ENCODE peak calls at places on chromosomes 11 and 22, in nine cellular contexts. S is NCI-H1417; D is ELR; X is RPMI8226; U is activated naive CD4-positive, alpha-beta T cell; A is breast epithelium; N is amygdala; R is foreskin fibroblast; Q is neural crest cell. I is an unnamed sample.

GRCh38 chr22:19800761-19801244 is 40.2 kb downstream of the TBX1 start:
- DNase-seq in S (no peak), D (peak; percentile 64), X (no peak), U (no peak), A (no peak), N (no peak), R (no peak), Q (peak; percentile 20), I (peak; percentile 38)

GRCh38 chr11:100512475-100512874 is 174.6 kb upstream of the ARHGAP42 start:
- DNase-seq in S (peak; percentile 92), D (no peak), X (no peak), U (no peak), A (no peak), N (no peak), R (no peak), Q (no peak), I (no peak)

GRCh38 chr11:111586305-111586915 is 15.8 kb upstream of the SIK2 start:
- DNase-seq in S (peak; percentile 79), D (peak; percentile 74), X (peak; percentile 76), U (no peak), A (no peak), N (no peak), R (no peak), Q (peak; percentile 18), I (peak; percentile 35)

GRCh38 chr11:2698386-2699184 is 1.2 kb downstream of the KCNQ1OT1 start:
- DNase-seq in S (peak; percentile 55), D (peak; percentile 39), X (no peak), U (no peak), A (peak; percentile 43), N (no peak), R (no peak), Q (no peak), I (no peak)

GRCh38 chr11:12502950-12503579 is 125.7 kb downstream of the PARVA start:
- DNase-seq in S (no peak), D (no peak), X (no peak), U (no peak), A (no peak), N (no peak), R (no peak), Q (no peak), I (peak; percentile 26)

GRCh38 chr11:74639533-74639932 is 47.2 kb downstream of the POLD3 start:
- DNase-seq in S (no peak), D (no peak), X (no peak), U (no peak), A (no peak), N (no peak), R (no peak), Q (no peak), I (no peak)

GRCh38 chr11:124276081-124276480 is 19.9 kb downstream of the OR8G5 start:
- DNase-seq in S (no peak), D (peak; percentile 95), X (no peak), U (no peak), A (no peak), N (no peak), R (peak; percentile 49), Q (no peak), I (no peak)

GRCh38 chr22:48084041-48084748 is 1321.7 kb downstream of the TBC1D22A start:
- DNase-seq in S (no peak), D (no peak), X (peak; percentile 71), U (no peak), A (no peak), N (no peak), R (no peak), Q (no peak), I (no peak)

GRCh38 chr11:6656936-6657335 is 1.3 kb upstream of the DCHS1 start:
- DNase-seq in S (no peak), D (no peak), X (no peak), U (no peak), A (no peak), N (no peak), R (no peak), Q (no peak), I (no peak)

GRCh38 chr11:64918056-64918455 is 1.0 kb upstream of the ATG2A start:
- DNase-seq in S (peak; percentile 51), D (peak; percentile 63), X (peak; percentile 60), U (no peak), A (no peak), N (peak; percentile 14), R (peak; percentile 50), Q (no peak), I (peak; percentile 33)

GRCh38 chr11:61056981-61057380 is 45.3 kb upstream of the CD5 start:
- DNase-seq in S (no peak), D (no peak), X (no peak), U (no peak), A (no peak), N (no peak), R (no peak), Q (no peak), I (no peak)

GRCh38 chr11:76747428-76747979 is 35.7 kb upstream of the TSKU start:
- DNase-seq in S (no peak), D (no peak), X (no peak), U (no peak), A (no peak), N (no peak), R (no peak), Q (no peak), I (no peak)

GRCh38 chr22:23012081-23012622 is 58.2 kb upstream of the GNAZ start:
- DNase-seq in S (no peak), D (no peak), X (no peak), U (no peak), A (no peak), N (no peak), R (no peak), Q (no peak), I (no peak)

GRCh38 chr22:49353185-49353584 is 474.5 kb downstream of the BRD1 start:
- DNase-seq in S (no peak), D (no peak), X (no peak), U (no peak), A (no peak), N (no peak), R (no peak), Q (no peak), I (no peak)

GRCh38 chr11:65506770-65507485 is 8.1 kb downstream of the MALAT1 start:
- DNase-seq in S (peak; percentile 86), D (peak; percentile 75), X (peak; percentile 79), U (no peak), A (no peak), N (peak; percentile 88), R (peak; percentile 84), Q (peak; percentile 23), I (peak; percentile 27)

GRCh38 chr11:120324932-120325810 is at the start of gene TLCD5:
- DNase-seq in S (peak; percentile 93), D (peak; percentile 82), X (peak; percentile 15), U (no peak), A (peak; percentile 72), N (peak; percentile 69), R (peak; percentile 53), Q (peak; percentile 75), I (peak; percentile 66)

GRCh38 chr22:50308597-50308935 is 1.1 kb upstream of the PLXNB2 start:
- DNase-seq in S (no peak), D (peak; percentile 28), X (no peak), U (no peak), A (no peak), N (peak; percentile 51), R (peak; percentile 78), Q (no peak), I (peak; percentile 76)

GRCh38 chr11:59680287-59681154 is 11.7 kb upstream of the PATL1 start:
- DNase-seq in S (peak; percentile 73), D (peak; percentile 85), X (peak; percentile 64), U (peak; percentile 3), A (no peak), N (peak; percentile 2), R (peak; percentile 77), Q (peak; percentile 53), I (peak; percentile 77)

GRCh38 chr11:57310630-57311086 is 14.1 kb downstream of the TNKS1BP1 start:
- DNase-seq in S (no peak), D (no peak), X (no peak), U (no peak), A (no peak), N (no peak), R (no peak), Q (no peak), I (no peak)

GRCh38 chr11:10294289-10294953 is 402 bp upstream of the SBF2 start:
- DNase-seq in S (peak; percentile 78), D (peak; percentile 83), X (peak; percentile 43), U (no peak), A (no peak), N (no peak), R (peak; percentile 69), Q (no peak), I (peak; percentile 59)

GRCh38 chr11:69339041-69339733 is 45.2 kb downstream of the MYEOV start:
- DNase-seq in S (no peak), D (no peak), X (no peak), U (no peak), A (peak; percentile 34), N (no peak), R (no peak), Q (no peak), I (no peak)

GRCh38 chr11:66950113-66950535 is 8.1 kb downstream of the PC start:
- DNase-seq in S (peak; percentile 52), D (peak; percentile 90), X (peak; percentile 12), U (no peak), A (peak; percentile 74), N (peak; percentile 15), R (peak; percentile 78), Q (no peak), I (peak; percentile 75)

GRCh38 chr22:37544955-37545702 is 15.2 kb upstream of the CDC42EP1 start:
- DNase-seq in S (no peak), D (peak; percentile 81), X (peak; percentile 72), U (no peak), A (no peak), N (peak; percentile 18), R (peak; percentile 53), Q (peak; percentile 65), I (peak; percentile 70)

GRCh38 chr11:60680455-60681119 is 18.8 kb upstream of the MS4A8 start:
- DNase-seq in S (no peak), D (no peak), X (no peak), U (no peak), A (no peak), N (no peak), R (no peak), Q (no peak), I (no peak)